ENCODE peak calls at places on chromosomes 13 and 19, in ten cellular contexts. C, H, K, F, W, V, N, J, R and B are unnamed samples.
A peak's percentile ranks its signal among the peaks of the same experiment; 100 is the strongest.

GRCh38 chr13:64480206-64480605 is 2749.9 kb downstream of the PCDH9 start:
- DNase-seq in W (no peak), R (no peak), H (no peak), C (no peak), N (no peak), V (no peak), J (no peak), F (no peak), K (no peak), B (no peak)

GRCh38 chr19:34317311-34317927 is 47.6 kb upstream of the GPI start:
- DNase-seq in J (peak; percentile 42), H (no peak), K (peak; percentile 52), R (no peak), V (peak; percentile 47), W (no peak), N (no peak), C (no peak), F (no peak), B (no peak)

GRCh38 chr19:23823952-23824389 is 65.3 kb upstream of the ZNF681 start:
- DNase-seq in F (peak; percentile 20), J (peak; percentile 33), W (peak; percentile 12), N (peak; percentile 75), C (no peak), V (no peak), H (peak; percentile 47), R (no peak), K (peak; percentile 1), B (no peak)

GRCh38 chr19:13637664-13638063 is 126.7 kb upstream of the MRI1 start:
- DNase-seq in J (no peak), N (no peak), C (no peak), F (peak; percentile 90), K (peak; percentile 31), R (peak; percentile 88), W (no peak), V (peak; percentile 76), H (no peak), B (no peak)

GRCh38 chr19:36851898-36852297 is 1.2 kb downstream of the ZNF345 start:
- DNase-seq in F (no peak), N (no peak), K (no peak), C (no peak), R (no peak), W (no peak), V (no peak), H (no peak), J (no peak), B (no peak)

GRCh38 chr13:32253911-32254399 is 61.2 kb downstream of the ZAR1L start:
- DNase-seq in H (no peak), V (no peak), F (no peak), K (no peak), C (no peak), N (no peak), R (no peak), J (peak; percentile 52), W (no peak), B (no peak)

GRCh38 chr13:98652721-98653470 is 76.0 kb upstream of the STK24 start:
- DNase-seq in N (no peak), C (no peak), K (no peak), W (no peak), F (no peak), H (no peak), V (no peak), J (no peak), R (no peak), B (no peak)

GRCh38 chr13:34971473-34971872 is 29.4 kb downstream of the NBEA start:
- DNase-seq in N (no peak), J (no peak), F (peak; percentile 38), H (no peak), K (no peak), W (no peak), R (no peak), V (no peak), C (no peak), B (no peak)

GRCh38 chr13:74556002-74556551 is 421.9 kb upstream of the KLF12 start:
- DNase-seq in V (no peak), H (no peak), C (no peak), R (no peak), W (no peak), F (no peak), K (no peak), N (no peak), J (no peak), B (no peak)

GRCh38 chr19:14404322-14404721 is 14.8 kb downstream of the DDX39A start:
- DNase-seq in K (no peak), F (no peak), V (no peak), J (no peak), R (no peak), N (no peak), H (no peak), C (no peak), W (no peak), B (no peak)

GRCh38 chr13:38872693-38873092 is 117.9 kb downstream of the STOML3 start:
- DNase-seq in C (peak; percentile 14), H (peak; percentile 67), V (peak; percentile 47), W (no peak), R (peak; percentile 5), J (no peak), F (peak; percentile 55), N (peak; percentile 88), K (peak; percentile 36), B (peak; percentile 14)

GRCh38 chr13:106471957-106472543 is 63.4 kb downstream of the EFNB2 start:
- DNase-seq in V (peak; percentile 94), C (peak; percentile 80), K (peak; percentile 96), H (peak; percentile 81), N (peak; percentile 92), J (peak; percentile 69), W (no peak), R (peak; percentile 91), F (peak; percentile 92), B (no peak)

DNA sequence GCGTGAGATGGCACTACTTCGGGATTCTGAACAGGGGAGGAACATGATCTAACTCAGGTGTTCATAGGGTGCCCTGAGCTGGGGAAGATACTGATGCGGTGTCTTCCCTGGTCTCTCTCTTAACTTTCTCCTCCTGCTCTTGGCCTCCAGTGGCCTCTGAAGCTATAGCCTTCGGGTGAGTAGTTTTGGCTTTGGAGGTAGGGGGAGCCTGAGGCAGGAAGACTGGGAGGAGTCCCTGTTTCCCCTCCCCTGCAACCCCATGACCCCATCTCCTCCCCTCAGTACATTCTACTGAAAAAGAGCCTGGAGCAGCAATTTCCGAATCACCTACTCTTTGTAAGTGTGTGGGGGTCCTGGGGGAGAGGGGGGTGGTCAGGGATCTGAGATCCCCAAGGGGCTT is 3.5 kb downstream of the SELENOV start:
- DNase-seq in N (peak; percentile 77), F (no peak), V (no peak), R (no peak), H (peak; percentile 71), W (no peak), K (no peak), C (no peak), J (no peak), B (no peak)
- H3K9ac ChIP-seq in N (no peak overlapping the region), F (no peak overlapping the region), V (no peak overlapping the region), R (no peak overlapping the region), H (no peak overlapping the region), W (no peak overlapping the region), K (no peak overlapping the region), C (no peak overlapping the region), J (no peak overlapping the region), B (no peak overlapping the region)

GRCh38 chr13:102838273-102838672 is 7.6 kb upstream of the ERCC5 start:
- DNase-seq in W (no peak), N (no peak), K (no peak), H (no peak), C (no peak), V (no peak), J (no peak), F (no peak), R (peak; percentile 9), B (no peak)

GRCh38 chr13:102845289-102845629 is 573 bp upstream of the ERCC5 start:
- DNase-seq in H (no peak), F (no peak), V (no peak), N (no peak), J (no peak), C (no peak), R (no peak), K (no peak), W (no peak), B (no peak)

GRCh38 chr13:102836471-102836870 is 9.4 kb upstream of the ERCC5 start:
- DNase-seq in N (no peak), F (no peak), K (no peak), C (no peak), V (no peak), J (no peak), W (no peak), R (no peak), H (no peak), B (no peak)

GRCh38 chr13:102838982-102839381 is 6.8 kb upstream of the ERCC5 start:
- DNase-seq in R (no peak), N (no peak), H (no peak), W (no peak), F (no peak), J (no peak), V (peak; percentile 31), K (no peak), C (no peak), B (no peak)

GRCh38 chr13:102839462-102839861 is 6.4 kb upstream of the ERCC5 start:
- DNase-seq in N (no peak), C (peak; percentile 50), W (no peak), F (no peak), R (peak; percentile 25), J (no peak), H (no peak), V (peak; percentile 55), K (peak; percentile 13), B (no peak)
- H3K9ac ChIP-seq in N (no peak overlapping the region), C (no peak overlapping the region), W (no peak overlapping the region), F (no peak overlapping the region), R (no peak overlapping the region), J (no peak overlapping the region), H (no peak overlapping the region), V (no peak overlapping the region), K (no peak overlapping the region), B (no peak overlapping the region)

DNA sequence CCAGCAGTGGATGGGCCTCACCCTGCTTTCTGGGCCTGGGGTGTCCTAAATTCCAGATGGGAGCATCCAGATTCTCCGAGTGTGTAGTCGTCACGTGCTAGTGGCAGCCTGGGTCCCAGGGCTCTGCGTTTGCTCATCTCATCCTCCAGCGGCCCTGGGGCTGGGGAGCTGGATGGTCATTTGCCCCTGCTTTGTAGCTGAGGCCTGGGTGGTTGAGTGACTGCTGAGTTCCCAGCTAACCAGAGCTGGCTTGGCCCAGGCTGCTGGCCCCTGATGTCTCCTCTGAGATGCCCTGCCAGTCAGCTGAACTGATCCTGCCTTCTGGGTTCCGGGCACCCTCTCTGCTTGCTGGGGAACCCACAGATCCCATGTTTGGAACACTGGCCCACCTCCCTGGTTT is 22.5 kb upstream of the CRTC1 start:
- DNase-seq in W (no peak), N (no peak), R (no peak), V (no peak), K (no peak), J (no peak), C (no peak), F (no peak), H (no peak), B (no peak)
- H3K9ac ChIP-seq in W (no peak overlapping the region), N (no peak overlapping the region), R (peak overlapping the region; percentile 7), V (no peak overlapping the region), K (peak overlapping the region; percentile 52), J (peak overlapping the region; percentile 26), C (peak overlapping the region; percentile 77), F (no peak overlapping the region), H (no peak overlapping the region), B (no peak overlapping the region)

DNA sequence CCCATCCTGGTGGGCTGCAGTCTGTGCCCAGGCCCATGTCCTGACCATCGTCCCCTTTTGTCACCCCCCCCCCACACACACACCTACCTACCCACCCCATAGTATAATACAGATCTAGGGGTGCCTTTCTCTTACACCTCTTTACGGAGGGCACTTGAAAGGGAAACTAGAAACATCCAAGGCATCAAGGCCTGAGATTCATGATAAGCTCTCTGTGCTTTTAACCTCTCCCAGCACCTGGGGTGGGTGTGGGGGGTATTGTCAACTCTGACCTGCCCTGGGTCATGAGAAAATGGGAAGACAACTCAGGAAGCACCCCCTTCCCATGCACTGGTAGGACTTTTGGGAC is 1.6 kb downstream of the BICRA start:
- DNase-seq in J (no peak), F (no peak), K (no peak), C (no peak), W (no peak), V (peak; percentile 11), N (no peak), R (no peak), H (no peak), B (no peak)
- H3K9ac ChIP-seq in J (peak overlapping the region; percentile 81), F (peak overlapping the region; percentile 97), K (peak overlapping the region; percentile 84), C (peak overlapping the region; percentile 91), W (peak overlapping the region; percentile 96), V (peak overlapping the region; percentile 100), N (peak overlapping the region; percentile 71), R (peak overlapping the region; percentile 75), H (peak overlapping the region; percentile 70), B (peak overlapping the region; percentile 92)